ENCODE peak calls at places on chromosomes 2 and 18, in six cellular contexts. M is A549, Z is endothelial cell of umbilical vein, J is K562, I is HepG2, H is GM12878. R is an unnamed sample.

GRCh38 chr2:28821295-28821958 is 10.8 kb downstream of the SPDYA start:
- DNase-seq in M (peak), J (peak), I (peak), H (peak), Z (peak), R (peak)

GRCh38 chr2:128422571-128422970 is 103.9 kb upstream of the HS6ST1 start:
- DNase-seq in H (no peak), J (no peak), Z (no peak), I (no peak), M (peak), R (no peak)

GRCh38 chr18:10131783-10132381 is 218.1 kb downstream of the VAPA start:
- DNase-seq in J (no peak), I (no peak), Z (no peak), H (no peak), M (no peak), R (no peak)

GRCh38 chr18:37282386-37283037 is 283.1 kb downstream of the CELF4 start:
- DNase-seq in H (no peak), I (peak), Z (no peak), J (peak), M (peak), R (peak)

GRCh38 chr18:35042389-35043066 is 1.3 kb downstream of the MAPRE2 start:
- DNase-seq in J (peak), I (no peak), M (no peak), Z (peak), H (no peak), R (no peak)

GRCh38 chr2:179307972-179308371 is 43.3 kb upstream of the SESTD1 start:
- DNase-seq in Z (no peak), I (no peak), H (no peak), J (no peak), M (no peak), R (no peak)

GRCh38 chr2:29238497-29238896 is 123.3 kb downstream of the CLIP4 start:
- DNase-seq in M (peak), Z (peak), H (no peak), J (peak), I (peak), R (peak)

GRCh38 chr2:33058716-33059451 is 112.1 kb downstream of the LTBP1 start:
- DNase-seq in J (no peak), H (no peak), I (no peak), M (no peak), Z (no peak), R (no peak)

GRCh38 chr2:11753886-11754704 is 7.7 kb downstream of the LPIN1 start:
- DNase-seq in J (no peak), H (peak), I (no peak), M (peak), Z (peak), R (peak)

GRCh38 chr18:56702946-56703345 is 51.8 kb downstream of the WDR7 start:
- DNase-seq in Z (peak), H (no peak), I (peak), M (peak), J (peak), R (peak)

GRCh38 chr2:226140594-226140993 is 659.0 kb downstream of the IRS1 start:
- DNase-seq in M (no peak), I (peak), Z (no peak), H (no peak), J (no peak), R (no peak)

GRCh38 chr2:226132632-226133215 is 666.9 kb downstream of the IRS1 start:
- DNase-seq in I (no peak), J (no peak), Z (no peak), H (no peak), M (no peak), R (no peak)

GRCh38 chr2:226136739-226137138 is 662.9 kb downstream of the IRS1 start:
- DNase-seq in Z (no peak), H (no peak), J (no peak), M (peak), I (no peak), R (peak)

GRCh38 chr2:226135861-226136548 is 663.6 kb downstream of the IRS1 start:
- DNase-seq in J (no peak), H (no peak), I (no peak), Z (no peak), M (no peak), R (peak)

DNA sequence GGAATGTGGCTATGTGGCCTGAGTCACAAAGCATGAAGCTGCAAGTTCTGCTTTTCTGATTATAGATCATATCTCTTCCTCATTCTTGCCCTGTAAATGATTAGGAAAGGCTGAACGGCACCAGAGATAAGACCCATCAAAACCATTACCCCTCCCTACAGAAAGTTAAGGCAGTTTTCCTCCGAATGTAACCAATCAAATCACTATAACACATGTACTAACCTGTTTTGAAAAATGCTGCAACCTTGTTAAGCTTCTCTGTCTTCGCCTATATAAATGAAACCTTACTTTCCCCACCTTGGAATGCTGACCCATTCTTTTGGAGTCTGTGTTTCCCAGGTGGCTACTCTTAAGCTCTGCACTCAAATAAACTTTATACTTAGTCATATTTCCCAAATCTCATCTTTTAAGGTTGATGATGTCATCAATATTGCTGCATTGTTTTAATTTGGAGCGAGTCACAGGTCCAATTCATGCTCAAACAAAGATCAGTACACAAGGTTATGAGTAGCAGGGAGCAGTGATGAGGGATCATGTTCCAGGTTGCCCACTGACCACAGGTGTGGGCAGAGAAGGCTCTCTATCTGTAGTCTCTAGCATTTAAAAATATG is 662.3 kb downstream of the IRS1 start:
- DNase-seq in M (peak), H (no peak), Z (no peak), I (peak), J (no peak), R (peak)
- H3K4me3 ChIP-seq in M (no peak), H (no peak), Z (no peak), I (no peak), J (no peak), R (peak)

DNA sequence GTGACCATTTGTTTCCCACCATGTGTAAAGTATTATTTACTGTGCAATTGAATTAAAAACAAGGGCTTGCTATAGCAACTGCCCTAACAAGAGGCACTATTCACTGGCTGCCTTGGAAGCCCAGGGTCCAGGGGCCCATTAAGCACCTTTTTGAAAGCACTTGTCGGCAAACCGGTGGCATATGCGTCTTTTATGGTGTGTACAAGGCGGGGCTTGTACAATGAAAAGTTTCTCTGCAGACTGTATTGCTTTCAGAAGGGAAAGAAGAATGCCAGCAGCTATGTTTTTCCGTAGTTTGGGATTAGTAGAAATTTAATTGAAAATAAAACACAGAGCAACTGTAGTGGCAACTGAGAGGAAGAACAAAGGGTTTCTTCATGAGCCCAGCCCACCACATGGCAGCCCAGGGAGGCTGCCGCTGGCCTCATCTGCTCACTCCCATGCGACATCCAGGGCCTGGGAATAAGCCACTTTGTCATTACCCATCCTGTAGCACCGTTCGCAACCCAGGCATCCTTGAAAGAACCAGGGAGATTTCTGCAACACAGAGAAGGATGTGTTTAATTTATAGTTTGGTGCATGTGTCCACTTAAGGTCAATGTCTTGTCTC is 279.5 kb upstream of the PARD3B start:
- DNase-seq in H (no peak), Z (no peak), I (no peak), M (no peak), J (no peak), R (no peak)
- TF ChIP-seq MYC in H (no peak), Z (no peak), I (no peak), M (no peak), J (no peak), R (no peak)

GRCh38 chr2:35788543-35788942 is 567.0 kb upstream of the CRIM1 start:
- DNase-seq in Z (no peak), I (no peak), J (no peak), M (no peak), H (no peak), R (no peak)

GRCh38 chr2:35787302-35788031 is 568.1 kb upstream of the CRIM1 start:
- DNase-seq in J (no peak), I (no peak), Z (peak), H (no peak), M (peak), R (peak)

GRCh38 chr2:35785564-35785963 is 570.0 kb upstream of the CRIM1 start:
- DNase-seq in H (no peak), J (peak), I (no peak), M (no peak), Z (no peak), R (no peak)

GRCh38 chr2:35784777-35785176 is 570.8 kb upstream of the CRIM1 start:
- DNase-seq in M (no peak), J (peak), I (no peak), Z (no peak), H (no peak), R (no peak)

GRCh38 chr2:35783723-35784122 is 571.9 kb upstream of the CRIM1 start:
- DNase-seq in J (peak), Z (no peak), M (peak), H (no peak), I (peak), R (no peak)
- H3K4me3 ChIP-seq in J (no peak), Z (no peak), M (no peak), H (no peak), I (no peak), R (no peak)

GRCh38 chr2:218168016-218168415 is 1.3 kb upstream of the CXCR1 start:
- DNase-seq in I (no peak), H (no peak), Z (no peak), M (no peak), J (no peak), R (no peak)

GRCh38 chr2:218166791-218167190 is at the start of gene CXCR1:
- DNase-seq in Z (no peak), H (no peak), I (no peak), J (no peak), M (no peak), R (peak)

GRCh38 chr2:218172808-218173207 is 6.0 kb upstream of the CXCR1 start:
- DNase-seq in M (no peak), J (no peak), Z (no peak), H (no peak), I (no peak), R (no peak)

GRCh38 chr2:218169757-218170546 is 3.2 kb upstream of the CXCR1 start:
- DNase-seq in I (peak), J (no peak), Z (no peak), H (no peak), M (peak), R (no peak)

DNA sequence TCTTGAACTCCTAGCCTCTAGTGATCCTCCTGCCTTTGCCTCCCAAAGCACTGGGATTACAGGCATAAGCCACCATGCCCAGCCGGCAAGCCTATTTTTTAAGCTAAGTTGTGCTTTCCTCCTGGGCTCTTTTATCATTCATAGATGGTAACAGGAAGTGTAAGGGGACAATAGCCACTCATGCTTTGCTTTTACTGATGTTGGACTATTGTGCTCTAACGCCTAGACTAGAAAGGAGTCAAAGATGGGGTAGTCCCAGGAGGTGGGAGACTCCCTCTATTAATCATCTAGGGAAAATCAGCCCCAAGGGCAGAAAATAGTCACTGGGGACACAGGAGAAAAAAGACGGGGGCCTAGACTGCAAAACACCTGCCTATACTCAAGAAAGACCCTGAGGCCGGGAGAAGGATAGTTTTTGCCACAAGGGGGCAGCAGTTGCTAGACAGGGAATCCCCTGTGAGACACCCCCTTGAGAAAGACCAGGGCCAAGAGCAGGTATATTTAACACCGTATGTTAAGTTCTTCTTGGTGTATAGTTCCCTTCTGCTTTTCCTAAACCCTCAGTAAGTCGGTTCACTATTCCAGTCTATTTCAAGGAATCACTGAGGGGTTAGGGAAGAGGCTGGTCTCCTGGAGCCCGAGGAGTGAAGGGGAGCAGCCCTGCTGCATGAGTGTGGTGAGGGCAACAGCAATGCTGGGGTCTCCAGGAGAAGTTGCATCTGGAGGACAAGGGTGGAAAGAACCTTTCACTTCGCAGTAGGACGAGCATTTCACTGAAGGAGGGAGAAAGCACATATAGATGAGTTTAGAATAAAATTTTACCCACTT is 2.1 kb upstream of the CXCR1 start:
- DNase-seq in J (peak), I (peak), M (peak), H (no peak), Z (peak), R (peak)
- TF ChIP-seq MYC in J (no peak), I (no peak), M (no peak), H (no peak), Z (no peak), R (no peak)

DNA sequence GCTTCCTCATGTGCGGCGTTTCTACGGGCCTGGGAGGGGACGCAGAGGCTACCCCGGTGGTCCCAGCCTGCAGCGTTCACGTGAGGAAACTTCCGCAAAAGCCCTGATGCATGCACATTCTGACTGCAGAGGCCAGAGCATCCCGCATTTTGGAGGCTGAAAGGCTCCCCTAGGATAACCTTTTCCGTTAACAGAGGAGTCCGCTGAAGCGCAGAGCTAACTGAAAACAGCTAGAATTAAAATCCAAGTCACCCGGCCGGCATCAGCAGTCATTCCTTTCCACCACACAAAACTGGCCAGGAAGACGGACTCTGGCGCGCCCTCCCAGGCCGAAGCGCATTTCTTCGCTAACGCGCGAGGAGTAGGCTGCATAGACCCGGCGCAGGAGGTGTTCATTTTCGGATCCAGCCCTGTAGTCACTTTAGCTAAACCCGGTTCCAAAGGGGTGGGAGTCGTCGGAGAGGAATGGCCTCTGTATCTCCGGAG is 747 bp upstream of the TUBB6 start:
- DNase-seq in M (no peak), J (no peak), H (no peak), I (no peak), Z (peak), R (peak)
- H3K4me3 ChIP-seq in M (peak), J (no peak), H (peak), I (peak), Z (peak), R (peak)